ENCODE peak calls at places on chromosome 3, in four cellular contexts. One of them, this sample, is unnamed.

GRCh38 chr3:60463655-60464054 is 787.6 kb downstream of the FHIT start:
- DNase-seq in fibroblast of the aortic adventitia: no peak
- DNase-seq in tibial nerve: no peak
- DNase-seq in fibroblast of lung: no peak
- DNase-seq in this sample: no peak

GRCh38 chr3:186079925-186080324 is 29.0 kb downstream of the ETV5 start:
- DNase-seq in fibroblast of the aortic adventitia: no peak
- DNase-seq in tibial nerve: no peak
- DNase-seq in fibroblast of lung: no peak
- DNase-seq in this sample: no peak

GRCh38 chr3:145490088-145491055 is 670.6 kb downstream of the PLOD2 start:
- DNase-seq in fibroblast of the aortic adventitia: no peak
- DNase-seq in tibial nerve: no peak
- DNase-seq in fibroblast of lung: no peak
- DNase-seq in this sample: no peak

GRCh38 chr3:120418866-120419490 is 31.8 kb downstream of the FSTL1 start:
- DNase-seq in fibroblast of the aortic adventitia: peak
- DNase-seq in tibial nerve: no peak
- DNase-seq in fibroblast of lung: no peak
- DNase-seq in this sample: no peak

GRCh38 chr3:65888980-65889706 is 149.6 kb downstream of the MAGI1 start:
- DNase-seq in fibroblast of the aortic adventitia: peak
- DNase-seq in tibial nerve: peak
- DNase-seq in fibroblast of lung: peak
- DNase-seq in this sample: peak

GRCh38 chr3:32375596-32375930 is 16.1 kb upstream of the CMTM7 start:
- DNase-seq in fibroblast of the aortic adventitia: no peak
- DNase-seq in tibial nerve: no peak
- DNase-seq in fibroblast of lung: no peak
- DNase-seq in this sample: no peak

GRCh38 chr3:88003115-88003755 is 55.6 kb downstream of the CGGBP1 start:
- DNase-seq in fibroblast of the aortic adventitia: peak
- DNase-seq in tibial nerve: peak
- DNase-seq in fibroblast of lung: peak
- DNase-seq in this sample: peak

GRCh38 chr3:139468407-139468806 is 7.9 kb downstream of the RBP2 start:
- DNase-seq in fibroblast of the aortic adventitia: no peak
- DNase-seq in tibial nerve: no peak
- DNase-seq in fibroblast of lung: no peak
- DNase-seq in this sample: no peak

GRCh38 chr3:101635954-101636798 is 40.8 kb downstream of the ZBTB11 start:
- DNase-seq in fibroblast of the aortic adventitia: peak
- DNase-seq in tibial nerve: peak
- DNase-seq in fibroblast of lung: peak
- DNase-seq in this sample: no peak

GRCh38 chr3:14490831-14491230 is 49.3 kb downstream of the GRIP2 start:
- DNase-seq in fibroblast of the aortic adventitia: no peak
- DNase-seq in tibial nerve: no peak
- DNase-seq in fibroblast of lung: no peak
- DNase-seq in this sample: no peak

GRCh38 chr3:4271834-4272233 is 31.3 kb upstream of the SETMAR start:
- DNase-seq in fibroblast of the aortic adventitia: peak
- DNase-seq in tibial nerve: peak
- DNase-seq in fibroblast of lung: peak
- DNase-seq in this sample: no peak

GRCh38 chr3:47652142-47652541 is 73.5 kb upstream of the CSPG5 start:
- DNase-seq in fibroblast of the aortic adventitia: no peak
- DNase-seq in tibial nerve: no peak
- DNase-seq in fibroblast of lung: no peak
- DNase-seq in this sample: no peak

GRCh38 chr3:175193815-175194518 is 334.8 kb downstream of the NAALADL2 start:
- DNase-seq in fibroblast of the aortic adventitia: peak
- DNase-seq in tibial nerve: no peak
- DNase-seq in fibroblast of lung: peak
- DNase-seq in this sample: no peak

GRCh38 chr3:60932669-60933068 is 318.6 kb downstream of the FHIT start:
- DNase-seq in fibroblast of the aortic adventitia: no peak
- DNase-seq in tibial nerve: no peak
- DNase-seq in fibroblast of lung: peak
- DNase-seq in this sample: no peak

GRCh38 chr3:190003730-190004129 is 117.0 kb downstream of the P3H2 start:
- DNase-seq in fibroblast of the aortic adventitia: peak
- DNase-seq in tibial nerve: no peak
- DNase-seq in fibroblast of lung: peak
- DNase-seq in this sample: no peak

GRCh38 chr3:184241447-184242296 is 7.1 kb downstream of the ALG3 start:
- DNase-seq in fibroblast of the aortic adventitia: peak
- DNase-seq in tibial nerve: no peak
- DNase-seq in fibroblast of lung: peak
- DNase-seq in this sample: no peak

GRCh38 chr3:38643090-38643489 is 6.4 kb downstream of the SCN5A start:
- DNase-seq in fibroblast of the aortic adventitia: no peak
- DNase-seq in tibial nerve: no peak
- DNase-seq in fibroblast of lung: no peak
- DNase-seq in this sample: no peak

GRCh38 chr3:71493372-71493771 is 90.2 kb downstream of the FOXP1 start:
- DNase-seq in fibroblast of the aortic adventitia: no peak
- DNase-seq in tibial nerve: no peak
- DNase-seq in fibroblast of lung: no peak
- DNase-seq in this sample: no peak

GRCh38 chr3:72144773-72145505 is 360.0 kb upstream of the PROK2 start:
- DNase-seq in fibroblast of the aortic adventitia: no peak
- DNase-seq in tibial nerve: no peak
- DNase-seq in fibroblast of lung: no peak
- DNase-seq in this sample: no peak

GRCh38 chr3:182241777-182242556 is 530.2 kb downstream of the SOX2 start:
- DNase-seq in fibroblast of the aortic adventitia: peak
- DNase-seq in tibial nerve: peak
- DNase-seq in fibroblast of lung: peak
- DNase-seq in this sample: no peak

GRCh38 chr3:143121240-143122088 is 1.9 kb downstream of the CHST2 start:
- DNase-seq in fibroblast of the aortic adventitia: peak
- DNase-seq in tibial nerve: no peak
- DNase-seq in fibroblast of lung: peak
- DNase-seq in this sample: peak
- TF ChIP-seq CTCF in fibroblast of the aortic adventitia: peak
- TF ChIP-seq CTCF in tibial nerve: peak
- TF ChIP-seq CTCF in fibroblast of lung: peak
- TF ChIP-seq CTCF in this sample: peak

DNA sequence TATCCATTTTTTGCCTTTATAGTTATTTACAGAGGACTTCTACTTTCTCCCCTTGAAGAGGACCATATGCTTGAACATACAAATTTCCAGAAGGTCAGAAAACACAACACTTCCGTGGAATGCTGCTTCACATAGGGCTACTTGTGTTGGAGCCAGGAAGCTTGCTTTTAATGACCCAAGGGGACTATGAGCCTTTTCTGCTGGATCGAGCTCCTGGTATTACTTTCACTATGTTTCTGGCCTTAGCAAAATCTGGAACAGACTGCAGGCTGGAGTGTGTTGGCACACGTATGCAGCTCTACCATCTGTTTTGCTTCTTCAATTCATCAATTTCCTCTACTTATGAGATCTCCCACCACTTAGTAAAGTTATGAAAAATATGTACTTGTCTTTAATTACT is 69.3 kb upstream of the CBLB start:
- DNase-seq in fibroblast of the aortic adventitia: peak
- DNase-seq in tibial nerve: no peak
- DNase-seq in fibroblast of lung: peak
- DNase-seq in this sample: no peak
- H3K4me3 ChIP-seq in fibroblast of the aortic adventitia: peak
- H3K4me3 ChIP-seq in tibial nerve: no peak
- H3K4me3 ChIP-seq in fibroblast of lung: peak
- H3K4me3 ChIP-seq in this sample: no peak

GRCh38 chr3:98972720-98973119 is 71.2 kb upstream of the DCBLD2 start:
- DNase-seq in fibroblast of the aortic adventitia: no peak
- DNase-seq in tibial nerve: no peak
- DNase-seq in fibroblast of lung: no peak
- DNase-seq in this sample: no peak
- TF ChIP-seq CTCF in fibroblast of the aortic adventitia: no peak
- TF ChIP-seq CTCF in tibial nerve: no peak
- TF ChIP-seq CTCF in fibroblast of lung: no peak
- TF ChIP-seq CTCF in this sample: no peak

GRCh38 chr3:7630925-7631324 is 770.0 kb downstream of the GRM7 start:
- DNase-seq in fibroblast of the aortic adventitia: peak
- DNase-seq in tibial nerve: no peak
- DNase-seq in fibroblast of lung: peak
- DNase-seq in this sample: no peak
- H3K4me3 ChIP-seq in fibroblast of the aortic adventitia: no peak
- H3K4me3 ChIP-seq in tibial nerve: no peak
- H3K4me3 ChIP-seq in fibroblast of lung: no peak
- H3K4me3 ChIP-seq in this sample: no peak

GRCh38 chr3:35739181-35739809 is 100.0 kb downstream of the ARPP21 start:
- DNase-seq in fibroblast of the aortic adventitia: no peak
- DNase-seq in tibial nerve: no peak
- DNase-seq in fibroblast of lung: no peak
- DNase-seq in this sample: no peak

GRCh38 chr3:35737080-35737479 is 97.8 kb downstream of the ARPP21 start:
- DNase-seq in fibroblast of the aortic adventitia: no peak
- DNase-seq in tibial nerve: no peak
- DNase-seq in fibroblast of lung: no peak
- DNase-seq in this sample: no peak

GRCh38 chr3:35739964-35740527 is 100.7 kb downstream of the ARPP21 start:
- DNase-seq in fibroblast of the aortic adventitia: no peak
- DNase-seq in tibial nerve: no peak
- DNase-seq in fibroblast of lung: no peak
- DNase-seq in this sample: no peak

GRCh38 chr3:35737934-35738706 is 98.8 kb downstream of the ARPP21 start:
- DNase-seq in fibroblast of the aortic adventitia: no peak
- DNase-seq in tibial nerve: no peak
- DNase-seq in fibroblast of lung: no peak
- DNase-seq in this sample: no peak

GRCh38 chr3:35737527-35737926 is 98.2 kb downstream of the ARPP21 start:
- DNase-seq in fibroblast of the aortic adventitia: no peak
- DNase-seq in tibial nerve: no peak
- DNase-seq in fibroblast of lung: no peak
- DNase-seq in this sample: no peak
- TF ChIP-seq CTCF in fibroblast of the aortic adventitia: no peak
- TF ChIP-seq CTCF in tibial nerve: no peak
- TF ChIP-seq CTCF in fibroblast of lung: no peak
- TF ChIP-seq CTCF in this sample: no peak

GRCh38 chr3:149638401-149639092 is 19.3 kb downstream of the WWTR1 start:
- DNase-seq in fibroblast of the aortic adventitia: peak
- DNase-seq in tibial nerve: peak
- DNase-seq in fibroblast of lung: peak
- DNase-seq in this sample: peak
- H3K4me3 ChIP-seq in fibroblast of the aortic adventitia: peak
- H3K4me3 ChIP-seq in tibial nerve: no peak
- H3K4me3 ChIP-seq in fibroblast of lung: peak
- H3K4me3 ChIP-seq in this sample: peak

GRCh38 chr3:73520931-73521461 is 103.7 kb downstream of the PDZRN3 start:
- DNase-seq in fibroblast of the aortic adventitia: peak
- DNase-seq in tibial nerve: peak
- DNase-seq in fibroblast of lung: peak
- DNase-seq in this sample: no peak
- TF ChIP-seq CTCF in fibroblast of the aortic adventitia: no peak
- TF ChIP-seq CTCF in tibial nerve: no peak
- TF ChIP-seq CTCF in fibroblast of lung: no peak
- TF ChIP-seq CTCF in this sample: peak